ENCODE peak calls at places on chromosomes 4 and X, in ten cellular contexts. One of them, this sample, is unnamed.

GRCh38 chr4:26212528-26212927 is 108.3 kb upstream of the RBPJ start:
- DNase-seq in kidney: no peak
- DNase-seq in SK-N-SH: no peak
- DNase-seq in cardiac muscle cell: no peak
- DNase-seq in PC-9: peak
- DNase-seq in cardiac fibroblast: no peak
- DNase-seq in ovary: no peak
- DNase-seq in HCT116: no peak
- DNase-seq in fibroblast of lung: no peak
- DNase-seq in CD8-positive, alpha-beta T cell: no peak
- DNase-seq in this sample: no peak

GRCh38 chrX:67961516-67961915 is 417.7 kb downstream of the AR start:
- DNase-seq in SK-N-SH: no peak
- DNase-seq in ovary: no peak
- DNase-seq in cardiac fibroblast: no peak
- DNase-seq in fibroblast of lung: no peak
- DNase-seq in kidney: no peak
- DNase-seq in HCT116: no peak
- DNase-seq in PC-9: no peak
- DNase-seq in CD8-positive, alpha-beta T cell: no peak
- DNase-seq in cardiac muscle cell: no peak
- DNase-seq in this sample: no peak

GRCh38 chrX:41024755-41025154 is 60.5 kb upstream of the USP9X start:
- DNase-seq in SK-N-SH: no peak
- DNase-seq in CD8-positive, alpha-beta T cell: no peak
- DNase-seq in kidney: no peak
- DNase-seq in ovary: no peak
- DNase-seq in cardiac muscle cell: no peak
- DNase-seq in cardiac fibroblast: no peak
- DNase-seq in PC-9: no peak
- DNase-seq in fibroblast of lung: no peak
- DNase-seq in HCT116: no peak
- DNase-seq in this sample: no peak

GRCh38 chrX:129115104-129115503 is 408.2 kb downstream of the SMARCA1 start:
- DNase-seq in PC-9: no peak
- DNase-seq in ovary: no peak
- DNase-seq in kidney: no peak
- DNase-seq in cardiac muscle cell: peak
- DNase-seq in SK-N-SH: peak
- DNase-seq in cardiac fibroblast: peak
- DNase-seq in CD8-positive, alpha-beta T cell: no peak
- DNase-seq in fibroblast of lung: peak
- DNase-seq in HCT116: peak
- DNase-seq in this sample: no peak

GRCh38 chrX:8803326-8803725 is 2.1 kb upstream of the FAM9A start:
- DNase-seq in ovary: no peak
- DNase-seq in SK-N-SH: no peak
- DNase-seq in cardiac fibroblast: no peak
- DNase-seq in PC-9: no peak
- DNase-seq in cardiac muscle cell: no peak
- DNase-seq in kidney: no peak
- DNase-seq in fibroblast of lung: peak
- DNase-seq in CD8-positive, alpha-beta T cell: no peak
- DNase-seq in HCT116: no peak
- DNase-seq in this sample: no peak

GRCh38 chrX:46840946-46841740 is 4.3 kb downstream of the RP2 start:
- DNase-seq in HCT116: no peak
- DNase-seq in CD8-positive, alpha-beta T cell: no peak
- DNase-seq in cardiac fibroblast: no peak
- DNase-seq in kidney: no peak
- DNase-seq in fibroblast of lung: peak
- DNase-seq in PC-9: no peak
- DNase-seq in SK-N-SH: no peak
- DNase-seq in ovary: peak
- DNase-seq in cardiac muscle cell: no peak
- DNase-seq in this sample: no peak

GRCh38 chr4:174138616-174139015 is 144.9 kb downstream of the FBXO8 start:
- DNase-seq in cardiac fibroblast: no peak
- DNase-seq in cardiac muscle cell: no peak
- DNase-seq in fibroblast of lung: no peak
- DNase-seq in CD8-positive, alpha-beta T cell: no peak
- DNase-seq in SK-N-SH: no peak
- DNase-seq in ovary: no peak
- DNase-seq in kidney: no peak
- DNase-seq in PC-9: no peak
- DNase-seq in HCT116: no peak
- DNase-seq in this sample: no peak

GRCh38 chr4:13533670-13534343 is 10.5 kb downstream of the NKX3-2 start:
- DNase-seq in kidney: no peak
- DNase-seq in SK-N-SH: peak
- DNase-seq in fibroblast of lung: no peak
- DNase-seq in cardiac fibroblast: no peak
- DNase-seq in cardiac muscle cell: no peak
- DNase-seq in CD8-positive, alpha-beta T cell: no peak
- DNase-seq in HCT116: no peak
- DNase-seq in ovary: no peak
- DNase-seq in PC-9: no peak
- DNase-seq in this sample: no peak

GRCh38 chr4:111209706-111210105 is 586.8 kb upstream of the PITX2 start:
- DNase-seq in cardiac fibroblast: no peak
- DNase-seq in SK-N-SH: no peak
- DNase-seq in HCT116: no peak
- DNase-seq in kidney: no peak
- DNase-seq in cardiac muscle cell: no peak
- DNase-seq in CD8-positive, alpha-beta T cell: no peak
- DNase-seq in ovary: no peak
- DNase-seq in fibroblast of lung: no peak
- DNase-seq in PC-9: no peak
- DNase-seq in this sample: no peak

GRCh38 chr4:3447431-3448395 is 5.9 kb downstream of the HGFAC start:
- DNase-seq in kidney: peak
- DNase-seq in PC-9: no peak
- DNase-seq in ovary: peak
- DNase-seq in cardiac fibroblast: no peak
- DNase-seq in cardiac muscle cell: no peak
- DNase-seq in SK-N-SH: no peak
- DNase-seq in CD8-positive, alpha-beta T cell: no peak
- DNase-seq in fibroblast of lung: no peak
- DNase-seq in HCT116: no peak
- DNase-seq in this sample: no peak

GRCh38 chrX:101291204-101291603 is at the start of gene TAF7L:
- DNase-seq in PC-9: no peak
- DNase-seq in fibroblast of lung: peak
- DNase-seq in ovary: peak
- DNase-seq in HCT116: no peak
- DNase-seq in SK-N-SH: peak
- DNase-seq in cardiac fibroblast: peak
- DNase-seq in kidney: no peak
- DNase-seq in cardiac muscle cell: no peak
- DNase-seq in CD8-positive, alpha-beta T cell: no peak
- DNase-seq in this sample: no peak

GRCh38 chr4:10502717-10503116 is 45.5 kb upstream of the ZNF518B start:
- DNase-seq in fibroblast of lung: no peak
- DNase-seq in SK-N-SH: no peak
- DNase-seq in cardiac fibroblast: no peak
- DNase-seq in ovary: no peak
- DNase-seq in cardiac muscle cell: no peak
- DNase-seq in HCT116: no peak
- DNase-seq in PC-9: no peak
- DNase-seq in kidney: no peak
- DNase-seq in CD8-positive, alpha-beta T cell: no peak
- DNase-seq in this sample: no peak

GRCh38 chr4:90904018-90904417 is 776.8 kb downstream of the CCSER1 start:
- DNase-seq in cardiac fibroblast: no peak
- DNase-seq in kidney: no peak
- DNase-seq in ovary: no peak
- DNase-seq in cardiac muscle cell: no peak
- DNase-seq in HCT116: no peak
- DNase-seq in PC-9: no peak
- DNase-seq in CD8-positive, alpha-beta T cell: no peak
- DNase-seq in SK-N-SH: no peak
- DNase-seq in fibroblast of lung: no peak
- DNase-seq in this sample: no peak

GRCh38 chr4:19368800-19369199 is 882.9 kb upstream of the SLIT2 start:
- DNase-seq in fibroblast of lung: peak
- DNase-seq in HCT116: no peak
- DNase-seq in SK-N-SH: no peak
- DNase-seq in cardiac fibroblast: no peak
- DNase-seq in cardiac muscle cell: no peak
- DNase-seq in CD8-positive, alpha-beta T cell: no peak
- DNase-seq in ovary: no peak
- DNase-seq in kidney: no peak
- DNase-seq in PC-9: no peak
- DNase-seq in this sample: no peak

GRCh38 chr4:13541176-13541604 is 3.1 kb downstream of the NKX3-2 start:
- DNase-seq in cardiac fibroblast: no peak
- DNase-seq in kidney: peak
- DNase-seq in ovary: no peak
- DNase-seq in SK-N-SH: peak
- DNase-seq in fibroblast of lung: no peak
- DNase-seq in CD8-positive, alpha-beta T cell: no peak
- DNase-seq in PC-9: no peak
- DNase-seq in HCT116: no peak
- DNase-seq in cardiac muscle cell: no peak
- DNase-seq in this sample: no peak

GRCh38 chr4:88866862-88867550 is 169.4 kb upstream of the NAP1L5 start:
- DNase-seq in CD8-positive, alpha-beta T cell: no peak
- DNase-seq in ovary: no peak
- DNase-seq in cardiac fibroblast: peak
- DNase-seq in HCT116: no peak
- DNase-seq in cardiac muscle cell: no peak
- DNase-seq in SK-N-SH: no peak
- DNase-seq in fibroblast of lung: peak
- DNase-seq in PC-9: peak
- DNase-seq in kidney: no peak
- DNase-seq in this sample: no peak

GRCh38 chr4:83334425-83335241 is at the start of gene HPSE:
- DNase-seq in cardiac muscle cell: peak
- DNase-seq in PC-9: peak
- DNase-seq in ovary: peak
- DNase-seq in fibroblast of lung: peak
- DNase-seq in SK-N-SH: peak
- DNase-seq in CD8-positive, alpha-beta T cell: peak
- DNase-seq in cardiac fibroblast: peak
- DNase-seq in HCT116: peak
- DNase-seq in kidney: peak
- DNase-seq in this sample: peak

GRCh38 chrX:23887918-23888317 is 19.8 kb downstream of the APOO start:
- DNase-seq in fibroblast of lung: no peak
- DNase-seq in HCT116: no peak
- DNase-seq in kidney: no peak
- DNase-seq in SK-N-SH: no peak
- DNase-seq in cardiac fibroblast: no peak
- DNase-seq in ovary: no peak
- DNase-seq in CD8-positive, alpha-beta T cell: no peak
- DNase-seq in PC-9: no peak
- DNase-seq in cardiac muscle cell: no peak
- DNase-seq in this sample: no peak
- TF ChIP-seq CTCF in fibroblast of lung: no peak
- TF ChIP-seq CTCF in HCT116: no peak
- TF ChIP-seq CTCF in kidney: no peak
- TF ChIP-seq CTCF in SK-N-SH: no peak
- TF ChIP-seq CTCF in cardiac fibroblast: no peak
- TF ChIP-seq CTCF in ovary: no peak
- TF ChIP-seq CTCF in CD8-positive, alpha-beta T cell: no peak
- TF ChIP-seq CTCF in PC-9: no peak
- TF ChIP-seq CTCF in cardiac muscle cell: no peak
- TF ChIP-seq CTCF in this sample: no peak

DNA sequence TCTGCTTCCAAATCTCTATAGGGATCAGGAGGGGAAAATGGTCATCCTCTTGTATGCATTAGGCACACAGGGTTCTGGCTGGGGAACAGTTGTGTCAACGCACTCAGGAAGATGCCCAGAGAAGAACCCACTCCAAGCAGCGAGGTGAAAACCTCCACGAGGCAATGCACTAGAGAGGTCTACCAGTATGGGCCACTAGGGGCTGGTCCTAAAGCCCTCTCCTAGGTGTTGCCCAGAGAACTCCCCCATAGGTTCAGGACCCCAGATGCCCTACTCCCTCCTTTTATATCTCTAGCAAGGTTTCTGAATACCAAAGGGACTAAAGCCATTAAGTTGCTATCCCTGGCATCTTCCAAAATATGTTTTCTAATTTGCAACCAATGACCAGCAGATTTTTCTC is 142.7 kb upstream of the NLGN4X start:
- DNase-seq in fibroblast of lung: no peak
- DNase-seq in cardiac fibroblast: no peak
- DNase-seq in CD8-positive, alpha-beta T cell: no peak
- DNase-seq in SK-N-SH: no peak
- DNase-seq in cardiac muscle cell: no peak
- DNase-seq in kidney: no peak
- DNase-seq in ovary: no peak
- DNase-seq in HCT116: no peak
- DNase-seq in PC-9: no peak
- DNase-seq in this sample: no peak
- H3K4me3 ChIP-seq in fibroblast of lung: no peak
- H3K4me3 ChIP-seq in cardiac fibroblast: no peak
- H3K4me3 ChIP-seq in CD8-positive, alpha-beta T cell: no peak
- H3K4me3 ChIP-seq in SK-N-SH: no peak
- H3K4me3 ChIP-seq in cardiac muscle cell: no peak
- H3K4me3 ChIP-seq in kidney: no peak
- H3K4me3 ChIP-seq in ovary: no peak
- H3K4me3 ChIP-seq in HCT116: no peak
- H3K4me3 ChIP-seq in PC-9: no peak
- H3K4me3 ChIP-seq in this sample: no peak

GRCh38 chrX:118644378-118644777 is 83.0 kb upstream of the IL13RA1 start:
- DNase-seq in CD8-positive, alpha-beta T cell: no peak
- DNase-seq in cardiac muscle cell: peak
- DNase-seq in PC-9: peak
- DNase-seq in cardiac fibroblast: peak
- DNase-seq in SK-N-SH: peak
- DNase-seq in ovary: no peak
- DNase-seq in fibroblast of lung: peak
- DNase-seq in kidney: no peak
- DNase-seq in HCT116: peak
- DNase-seq in this sample: no peak
- TF ChIP-seq CTCF in CD8-positive, alpha-beta T cell: no peak
- TF ChIP-seq CTCF in cardiac muscle cell: peak
- TF ChIP-seq CTCF in PC-9: peak
- TF ChIP-seq CTCF in cardiac fibroblast: peak
- TF ChIP-seq CTCF in SK-N-SH: peak
- TF ChIP-seq CTCF in ovary: peak
- TF ChIP-seq CTCF in fibroblast of lung: peak
- TF ChIP-seq CTCF in kidney: peak
- TF ChIP-seq CTCF in HCT116: peak
- TF ChIP-seq CTCF in this sample: peak

DNA sequence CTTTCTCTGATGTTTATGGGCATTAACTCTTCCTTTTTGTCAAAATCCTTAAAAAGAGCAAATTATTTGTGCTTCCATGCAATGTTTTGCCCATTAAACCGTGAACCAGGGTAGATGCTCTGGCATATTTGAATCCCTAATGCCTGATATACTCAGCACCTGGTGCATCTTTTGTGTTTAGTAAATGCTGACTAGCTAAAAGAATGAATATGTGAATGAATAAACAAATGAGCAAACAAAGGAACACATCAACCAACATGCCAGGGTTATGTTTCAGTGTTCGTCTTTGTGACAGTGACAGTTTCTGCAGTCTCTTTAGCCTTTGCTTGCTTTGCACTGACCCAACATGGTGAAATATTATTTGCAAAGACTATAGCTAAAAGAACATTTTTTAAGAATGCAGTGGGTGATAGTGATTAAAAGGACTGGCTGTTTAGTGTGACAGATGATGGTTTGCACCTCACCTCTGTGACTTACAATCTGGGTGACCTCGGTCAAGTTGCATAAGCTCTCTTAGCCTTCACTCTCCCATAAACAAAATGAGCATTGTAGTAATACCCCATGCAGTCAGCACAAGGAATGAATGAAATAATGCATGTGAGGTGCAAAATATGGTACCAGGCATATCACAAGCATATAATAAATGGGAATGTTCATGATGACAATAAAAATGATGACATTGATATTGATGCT is 29.5 kb downstream of the SMPX start:
- DNase-seq in SK-N-SH: no peak
- DNase-seq in PC-9: no peak
- DNase-seq in cardiac muscle cell: no peak
- DNase-seq in kidney: no peak
- DNase-seq in CD8-positive, alpha-beta T cell: no peak
- DNase-seq in HCT116: no peak
- DNase-seq in cardiac fibroblast: no peak
- DNase-seq in fibroblast of lung: no peak
- DNase-seq in ovary: no peak
- DNase-seq in this sample: no peak
- H3K4me3 ChIP-seq in SK-N-SH: no peak
- H3K4me3 ChIP-seq in PC-9: no peak
- H3K4me3 ChIP-seq in cardiac muscle cell: no peak
- H3K4me3 ChIP-seq in kidney: no peak
- H3K4me3 ChIP-seq in CD8-positive, alpha-beta T cell: no peak
- H3K4me3 ChIP-seq in HCT116: no peak
- H3K4me3 ChIP-seq in cardiac fibroblast: no peak
- H3K4me3 ChIP-seq in fibroblast of lung: no peak
- H3K4me3 ChIP-seq in ovary: no peak
- H3K4me3 ChIP-seq in this sample: no peak